ENCODE peak calls at places on chromosomes 3 and 15, in seven cellular contexts. One of them, this sample, is unnamed.

GRCh38 chr3:16319307-16319706 is 54.3 kb downstream of the OXNAD1 start:
- DNase-seq in GM12878: no peak
- DNase-seq in H1: no peak
- DNase-seq in A549: peak; percentile 21
- DNase-seq in K562: peak; percentile 84
- DNase-seq in HepG2: peak; percentile 25
- DNase-seq in SK-N-SH: peak; percentile 34
- DNase-seq in this sample: no peak

GRCh38 chr15:68348064-68348463 is 70.5 kb downstream of the FEM1B start:
- DNase-seq in H1: no peak
- DNase-seq in SK-N-SH: no peak
- DNase-seq in K562: peak; percentile 69
- DNase-seq in GM12878: no peak
- DNase-seq in HepG2: no peak
- DNase-seq in A549: no peak
- DNase-seq in this sample: peak; percentile 27

GRCh38 chr3:73542127-73542526 is 82.6 kb downstream of the PDZRN3 start:
- DNase-seq in GM12878: no peak
- DNase-seq in HepG2: no peak
- DNase-seq in SK-N-SH: no peak
- DNase-seq in A549: no peak
- DNase-seq in K562: no peak
- DNase-seq in H1: no peak
- DNase-seq in this sample: no peak

GRCh38 chr15:67992834-67993233 is 61.3 kb upstream of the PIAS1 start:
- DNase-seq in SK-N-SH: no peak
- DNase-seq in A549: no peak
- DNase-seq in HepG2: no peak
- DNase-seq in H1: no peak
- DNase-seq in GM12878: no peak
- DNase-seq in K562: no peak
- DNase-seq in this sample: no peak

GRCh38 chr3:48141225-48142137 is 46.7 kb downstream of the CDC25A start:
- DNase-seq in H1: no peak
- DNase-seq in A549: no peak
- DNase-seq in GM12878: no peak
- DNase-seq in K562: no peak
- DNase-seq in SK-N-SH: no peak
- DNase-seq in HepG2: no peak
- DNase-seq in this sample: no peak

GRCh38 chr3:174937488-174937887 is 78.4 kb downstream of the NAALADL2 start:
- DNase-seq in A549: no peak
- DNase-seq in HepG2: no peak
- DNase-seq in SK-N-SH: no peak
- DNase-seq in K562: no peak
- DNase-seq in H1: no peak
- DNase-seq in GM12878: no peak
- DNase-seq in this sample: peak; percentile 85

GRCh38 chr3:32447865-32448400 is 54.7 kb downstream of the CMTM6 start:
- DNase-seq in SK-N-SH: no peak
- DNase-seq in HepG2: no peak
- DNase-seq in K562: no peak
- DNase-seq in A549: no peak
- DNase-seq in GM12878: no peak
- DNase-seq in H1: no peak
- DNase-seq in this sample: no peak

GRCh38 chr15:23645379-23646164 is 2.1 kb downstream of the MAGEL2 start:
- DNase-seq in K562: no peak
- DNase-seq in HepG2: peak; percentile 3
- DNase-seq in A549: no peak
- DNase-seq in GM12878: no peak
- DNase-seq in SK-N-SH: peak; percentile 10
- DNase-seq in H1: peak; percentile 51
- DNase-seq in this sample: no peak

GRCh38 chr3:64125561-64125960 is 99.7 kb downstream of the PRICKLE2 start:
- DNase-seq in GM12878: no peak
- DNase-seq in K562: no peak
- DNase-seq in SK-N-SH: no peak
- DNase-seq in A549: no peak
- DNase-seq in HepG2: no peak
- DNase-seq in H1: no peak
- DNase-seq in this sample: no peak

GRCh38 chr15:65576669-65577068 is 34.3 kb downstream of the INTS14 start:
- DNase-seq in HepG2: no peak
- DNase-seq in A549: no peak
- DNase-seq in SK-N-SH: no peak
- DNase-seq in K562: no peak
- DNase-seq in GM12878: no peak
- DNase-seq in H1: no peak
- DNase-seq in this sample: peak; percentile 57

GRCh38 chr3:173876476-173876875 is 478.9 kb downstream of the NLGN1 start:
- DNase-seq in A549: no peak
- DNase-seq in SK-N-SH: no peak
- DNase-seq in HepG2: no peak
- DNase-seq in GM12878: no peak
- DNase-seq in H1: no peak
- DNase-seq in K562: no peak
- DNase-seq in this sample: no peak

GRCh38 chr3:150278843-150279341 is 129.2 kb upstream of the TSC22D2 start:
- DNase-seq in K562: no peak
- DNase-seq in H1: no peak
- DNase-seq in SK-N-SH: no peak
- DNase-seq in A549: no peak
- DNase-seq in GM12878: no peak
- DNase-seq in HepG2: no peak
- DNase-seq in this sample: no peak

GRCh38 chr15:96321422-96322391 is 8.8 kb upstream of the NR2F2 start:
- DNase-seq in HepG2: no peak
- DNase-seq in A549: no peak
- DNase-seq in K562: no peak
- DNase-seq in H1: peak; percentile 71
- DNase-seq in GM12878: no peak
- DNase-seq in SK-N-SH: no peak
- DNase-seq in this sample: peak; percentile 11

GRCh38 chr15:39403674-39404117 is 177.2 kb upstream of the THBS1 start:
- DNase-seq in A549: no peak
- DNase-seq in H1: no peak
- DNase-seq in SK-N-SH: peak; percentile 66
- DNase-seq in K562: no peak
- DNase-seq in GM12878: no peak
- DNase-seq in HepG2: peak; percentile 44
- DNase-seq in this sample: peak; percentile 88
- TF ChIP-seq RFX5 in A549: no peak
- TF ChIP-seq RFX5 in H1: no peak
- TF ChIP-seq RFX5 in SK-N-SH: no peak
- TF ChIP-seq RFX5 in K562: no peak
- TF ChIP-seq RFX5 in GM12878: no peak
- TF ChIP-seq RFX5 in HepG2: no peak
- TF ChIP-seq RFX5 in this sample: no peak

GRCh38 chr3:50388720-50389352 is 29.5 kb upstream of the TMEM115 start:
- DNase-seq in H1: no peak
- DNase-seq in SK-N-SH: no peak
- DNase-seq in K562: no peak
- DNase-seq in A549: no peak
- DNase-seq in GM12878: no peak
- DNase-seq in HepG2: no peak
- DNase-seq in this sample: no peak
- TF ChIP-seq USF2 in H1: no peak
- TF ChIP-seq USF2 in SK-N-SH: no peak
- TF ChIP-seq USF2 in K562: no peak
- TF ChIP-seq USF2 in A549: no peak
- TF ChIP-seq USF2 in GM12878: no peak
- TF ChIP-seq USF2 in HepG2: no peak
- TF ChIP-seq USF2 in this sample: no peak

GRCh38 chr15:84840741-84841429 is 23.7 kb downstream of the ALPK3 start:
- DNase-seq in SK-N-SH: peak; percentile 60
- DNase-seq in A549: no peak
- DNase-seq in HepG2: peak; percentile 51
- DNase-seq in H1: no peak
- DNase-seq in GM12878: no peak
- DNase-seq in K562: no peak
- DNase-seq in this sample: peak; percentile 32
- TF ChIP-seq RFX5 in SK-N-SH: no peak
- TF ChIP-seq RFX5 in A549: no peak
- TF ChIP-seq RFX5 in HepG2: no peak
- TF ChIP-seq RFX5 in H1: no peak
- TF ChIP-seq RFX5 in GM12878: no peak
- TF ChIP-seq RFX5 in K562: no peak
- TF ChIP-seq RFX5 in this sample: no peak

GRCh38 chr15:37517506-37517905 is 416.9 kb upstream of the TMCO5A start:
- DNase-seq in H1: no peak
- DNase-seq in SK-N-SH: no peak
- DNase-seq in GM12878: no peak
- DNase-seq in HepG2: no peak
- DNase-seq in A549: no peak
- DNase-seq in K562: no peak
- DNase-seq in this sample: no peak

GRCh38 chr15:37520026-37520425 is 414.4 kb upstream of the TMCO5A start:
- DNase-seq in HepG2: no peak
- DNase-seq in GM12878: no peak
- DNase-seq in K562: no peak
- DNase-seq in A549: no peak
- DNase-seq in SK-N-SH: no peak
- DNase-seq in H1: no peak
- DNase-seq in this sample: no peak

GRCh38 chr15:37516628-37517027 is 416.3 kb upstream of the MEIS2 start:
- DNase-seq in K562: no peak
- DNase-seq in A549: no peak
- DNase-seq in H1: no peak
- DNase-seq in SK-N-SH: no peak
- DNase-seq in HepG2: no peak
- DNase-seq in GM12878: no peak
- DNase-seq in this sample: no peak

GRCh38 chr15:37517106-37517505 is 416.8 kb upstream of the MEIS2 start:
- DNase-seq in HepG2: no peak
- DNase-seq in K562: no peak
- DNase-seq in SK-N-SH: no peak
- DNase-seq in H1: no peak
- DNase-seq in A549: no peak
- DNase-seq in GM12878: no peak
- DNase-seq in this sample: no peak

GRCh38 chr15:37518436-37518835 is 416.0 kb upstream of the TMCO5A start:
- DNase-seq in SK-N-SH: no peak
- DNase-seq in GM12878: no peak
- DNase-seq in A549: no peak
- DNase-seq in HepG2: no peak
- DNase-seq in H1: no peak
- DNase-seq in K562: no peak
- DNase-seq in this sample: no peak
- TF ChIP-seq USF2 in SK-N-SH: no peak
- TF ChIP-seq USF2 in GM12878: no peak
- TF ChIP-seq USF2 in A549: no peak
- TF ChIP-seq USF2 in HepG2: no peak
- TF ChIP-seq USF2 in H1: no peak
- TF ChIP-seq USF2 in K562: no peak
- TF ChIP-seq USF2 in this sample: no peak

DNA sequence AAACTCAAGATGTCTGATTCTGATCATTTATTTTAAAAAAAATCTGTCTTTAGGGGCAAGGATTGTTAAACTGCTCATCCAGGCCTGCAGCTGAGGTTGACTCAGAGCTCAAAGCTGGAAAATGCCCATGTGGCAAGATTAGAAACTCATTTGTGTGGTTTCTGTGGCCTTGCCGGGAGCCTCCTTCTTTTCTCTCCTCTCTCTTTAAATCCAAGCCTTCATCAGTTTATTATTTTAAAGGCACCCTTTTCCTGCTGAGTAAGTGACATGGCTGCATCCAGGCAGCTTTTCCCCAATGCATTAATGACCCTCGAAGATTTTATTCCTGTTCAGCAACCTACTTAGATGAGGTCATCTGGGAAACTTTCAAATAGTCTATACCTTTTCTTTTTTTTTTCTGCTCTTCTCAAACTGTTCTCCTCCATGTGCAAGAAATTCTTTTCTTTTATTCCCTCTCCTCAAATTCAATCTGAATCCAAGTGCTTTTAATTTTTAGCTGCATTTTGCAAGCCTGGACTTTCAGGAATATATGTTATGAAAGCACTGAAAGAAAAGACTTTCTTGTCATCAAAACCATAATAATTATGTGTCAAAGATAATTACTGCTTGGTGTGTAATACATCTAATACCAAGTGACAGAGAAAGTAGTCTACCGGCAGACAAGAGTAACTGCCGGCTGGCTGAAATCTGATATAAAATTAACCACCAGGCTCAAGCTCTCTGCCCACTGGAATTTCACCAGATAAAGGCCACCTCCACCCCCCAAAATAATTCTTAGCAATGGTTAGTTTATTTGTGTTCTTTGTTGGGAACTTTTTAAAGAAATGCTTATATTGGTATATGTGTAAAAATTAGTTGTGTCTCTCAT is 221.1 kb upstream of the CDIN1 start:
- DNase-seq in HepG2: no peak
- DNase-seq in SK-N-SH: no peak
- DNase-seq in H1: no peak
- DNase-seq in GM12878: no peak
- DNase-seq in K562: no peak
- DNase-seq in A549: no peak
- DNase-seq in this sample: peak; percentile 95
- TF ChIP-seq RFX5 in HepG2: no peak
- TF ChIP-seq RFX5 in SK-N-SH: no peak
- TF ChIP-seq RFX5 in H1: no peak
- TF ChIP-seq RFX5 in GM12878: no peak
- TF ChIP-seq RFX5 in K562: no peak
- TF ChIP-seq RFX5 in A549: no peak
- TF ChIP-seq RFX5 in this sample: no peak

GRCh38 chr3:195385526-195385925 is 57.3 kb downstream of the ACAP2 start:
- DNase-seq in H1: no peak
- DNase-seq in SK-N-SH: no peak
- DNase-seq in K562: no peak
- DNase-seq in GM12878: no peak
- DNase-seq in HepG2: no peak
- DNase-seq in A549: no peak
- DNase-seq in this sample: peak; percentile 23
- TF ChIP-seq USF2 in H1: no peak
- TF ChIP-seq USF2 in SK-N-SH: no peak
- TF ChIP-seq USF2 in K562: no peak
- TF ChIP-seq USF2 in GM12878: no peak
- TF ChIP-seq USF2 in HepG2: no peak
- TF ChIP-seq USF2 in A549: no peak
- TF ChIP-seq USF2 in this sample: no peak

GRCh38 chr3:13584427-13584891 is 35.5 kb downstream of the FBLN2 start:
- DNase-seq in GM12878: no peak
- DNase-seq in H1: no peak
- DNase-seq in A549: no peak
- DNase-seq in HepG2: no peak
- DNase-seq in K562: no peak
- DNase-seq in SK-N-SH: no peak
- DNase-seq in this sample: no peak
- TF ChIP-seq RFX5 in GM12878: no peak
- TF ChIP-seq RFX5 in H1: no peak
- TF ChIP-seq RFX5 in A549: no peak
- TF ChIP-seq RFX5 in HepG2: no peak
- TF ChIP-seq RFX5 in K562: no peak
- TF ChIP-seq RFX5 in SK-N-SH: no peak
- TF ChIP-seq RFX5 in this sample: no peak

GRCh38 chr3:65889707-65890099 is 149.0 kb downstream of the MAGI1 start:
- DNase-seq in GM12878: no peak
- DNase-seq in K562: no peak
- DNase-seq in H1: no peak
- DNase-seq in SK-N-SH: no peak
- DNase-seq in HepG2: no peak
- DNase-seq in A549: peak; percentile 3
- DNase-seq in this sample: no peak
- TF ChIP-seq USF2 in GM12878: no peak
- TF ChIP-seq USF2 in K562: no peak
- TF ChIP-seq USF2 in H1: no peak
- TF ChIP-seq USF2 in SK-N-SH: no peak
- TF ChIP-seq USF2 in HepG2: no peak
- TF ChIP-seq USF2 in A549: no peak
- TF ChIP-seq USF2 in this sample: no peak